ENCODE peak calls at places on chromosomes 2 and 18, in ten cellular contexts. T is PC-9; B is CD4-positive, alpha-beta memory T cell; K is trophoblast cell; X is heart left ventricle; Y is lower lobe of right lung; W is neural progenitor cell; M is CD8-positive, alpha-beta memory T cell; C is MM.1S; P is uterus. R is an unnamed sample.

GRCh38 chr18:13612111-13612997 is 114.0 kb downstream of the FAM210A start:
- DNase-seq in T (no peak), B (peak; percentile 64), K (no peak), X (no peak), Y (no peak), W (no peak), M (peak; percentile 94), C (peak; percentile 96), P (no peak), R (no peak)

GRCh38 chr2:176398783-176399182 is 129.5 kb downstream of the MTX2 start:
- DNase-seq in T (peak; percentile 9), B (no peak), K (no peak), X (no peak), Y (no peak), W (no peak), M (no peak), C (no peak), P (no peak), R (no peak)

GRCh38 chr18:79384834-79385233 is 10.9 kb upstream of the NFATC1 start:
- DNase-seq in T (no peak), B (no peak), K (no peak), X (peak; percentile 43), Y (no peak), W (no peak), M (no peak), C (no peak), P (no peak), R (no peak)

GRCh38 chr2:197011033-197011432 is 84.5 kb upstream of the PGAP1 start:
- DNase-seq in T (no peak), B (no peak), K (no peak), X (no peak), Y (no peak), W (no peak), M (no peak), C (no peak), P (no peak), R (no peak)

GRCh38 chr18:27966872-27967271 is 210.1 kb downstream of the CDH2 start:
- DNase-seq in T (no peak), B (no peak), K (no peak), X (no peak), Y (no peak), W (no peak), M (no peak), C (no peak), P (no peak), R (no peak)

GRCh38 chr2:85682378-85682777 is 11.8 kb upstream of the GNLY start:
- DNase-seq in T (no peak), B (no peak), K (no peak), X (no peak), Y (no peak), W (no peak), M (no peak), C (no peak), P (no peak), R (no peak)

GRCh38 chr18:34821669-34822210 is 111.6 kb downstream of the DTNA start:
- DNase-seq in T (no peak), B (no peak), K (no peak), X (no peak), Y (no peak), W (no peak), M (no peak), C (no peak), P (no peak), R (no peak)

GRCh38 chr18:9065864-9066263 is 36.6 kb upstream of the NDUFV2 start:
- DNase-seq in T (no peak), B (no peak), K (no peak), X (no peak), Y (no peak), W (no peak), M (no peak), C (peak; percentile 65), P (no peak), R (no peak)

GRCh38 chr18:9673296-9674251 is 34.5 kb upstream of the RAB31 start:
- DNase-seq in T (peak; percentile 100), B (peak; percentile 31), K (peak; percentile 90), X (no peak), Y (peak; percentile 75), W (peak; percentile 44), M (no peak), C (peak; percentile 82), P (no peak), R (no peak)

GRCh38 chr2:112074506-112074905 is 19.4 kb downstream of the TMEM87B start:
- DNase-seq in T (no peak), B (no peak), K (peak; percentile 4), X (no peak), Y (no peak), W (no peak), M (no peak), C (no peak), P (no peak), R (no peak)

GRCh38 chr2:46876741-46877384 is 38.7 kb downstream of the MCFD2 start:
- DNase-seq in T (peak; percentile 75), B (no peak), K (peak; percentile 79), X (no peak), Y (no peak), W (peak; percentile 14), M (no peak), C (peak; percentile 46), P (peak; percentile 24), R (no peak)

GRCh38 chr2:239178484-239178883 is 222.3 kb downstream of the HDAC4 start:
- DNase-seq in T (no peak), B (no peak), K (no peak), X (no peak), Y (no peak), W (no peak), M (no peak), C (no peak), P (peak; percentile 5), R (peak; percentile 25)

GRCh38 chr2:239179851-239180371 is 220.9 kb downstream of the HDAC4 start:
- DNase-seq in T (no peak), B (no peak), K (no peak), X (peak; percentile 48), Y (no peak), W (no peak), M (no peak), C (no peak), P (no peak), R (peak; percentile 46)

GRCh38 chr2:239177325-239177724 is 223.5 kb downstream of the HDAC4 start:
- DNase-seq in T (no peak), B (no peak), K (no peak), X (no peak), Y (no peak), W (no peak), M (no peak), C (no peak), P (peak; percentile 3), R (no peak)

GRCh38 chr2:239178954-239179353 is 221.9 kb downstream of the HDAC4 start:
- DNase-seq in T (no peak), B (no peak), K (no peak), X (peak; percentile 49), Y (no peak), W (no peak), M (no peak), C (no peak), P (peak; percentile 10), R (peak; percentile 51)

DNA sequence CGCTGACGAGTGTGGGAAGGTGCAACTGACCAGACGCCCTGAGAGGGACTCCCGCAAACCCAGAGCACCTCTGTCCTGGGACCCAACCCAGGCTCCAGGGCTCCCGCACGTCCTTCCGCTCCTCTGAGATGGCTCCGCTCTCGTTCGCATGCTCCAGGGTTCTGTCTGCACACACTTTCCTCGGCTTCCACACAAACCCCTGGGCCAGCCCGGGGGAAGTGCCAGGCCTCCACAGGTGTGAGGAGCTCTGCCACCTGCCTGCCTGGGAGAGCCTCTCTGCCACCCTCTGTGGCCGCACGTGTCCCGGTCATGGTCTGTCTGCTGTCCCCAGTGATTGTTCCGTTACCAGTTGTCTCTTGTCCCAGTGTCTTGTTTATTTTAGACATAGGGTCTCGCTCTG is 222.9 kb downstream of the HDAC4 start:
- DNase-seq in T (no peak), B (no peak), K (no peak), X (peak; percentile 55), Y (no peak), W (no peak), M (no peak), C (no peak), P (peak; percentile 11), R (peak; percentile 55)
- H3K9me3 ChIP-seq in T (no peaks in the 10 kb centered on the region), B (peaks cover 21% of the 10 kb centered on the region), K (peaks cover 12% of the 10 kb centered on the region), X (no peaks in the 10 kb centered on the region), Y (peaks cover 9% of the 10 kb centered on the region), W (no peaks in the 10 kb centered on the region), M (peaks cover 9% of the 10 kb centered on the region), C (no peaks in the 10 kb centered on the region), P (no peaks in the 10 kb centered on the region), R (peaks cover 8% of the 10 kb centered on the region)

GRCh38 chr2:172088245-172089004 is 3.1 kb downstream of the DLX1 start:
- DNase-seq in T (no peak), B (peak; percentile 6), K (no peak), X (no peak), Y (peak; percentile 39), W (peak; percentile 67), M (no peak), C (no peak), P (no peak), R (no peak)
- H3K4me3 ChIP-seq in T (no peak overlapping the region), B (no peak overlapping the region), K (peak overlapping the region; percentile 16), X (no peak overlapping the region), Y (no peak overlapping the region), W (no peak overlapping the region), M (no peak overlapping the region), C (no peak overlapping the region), P (no peak overlapping the region), R (no peak overlapping the region)

DNA sequence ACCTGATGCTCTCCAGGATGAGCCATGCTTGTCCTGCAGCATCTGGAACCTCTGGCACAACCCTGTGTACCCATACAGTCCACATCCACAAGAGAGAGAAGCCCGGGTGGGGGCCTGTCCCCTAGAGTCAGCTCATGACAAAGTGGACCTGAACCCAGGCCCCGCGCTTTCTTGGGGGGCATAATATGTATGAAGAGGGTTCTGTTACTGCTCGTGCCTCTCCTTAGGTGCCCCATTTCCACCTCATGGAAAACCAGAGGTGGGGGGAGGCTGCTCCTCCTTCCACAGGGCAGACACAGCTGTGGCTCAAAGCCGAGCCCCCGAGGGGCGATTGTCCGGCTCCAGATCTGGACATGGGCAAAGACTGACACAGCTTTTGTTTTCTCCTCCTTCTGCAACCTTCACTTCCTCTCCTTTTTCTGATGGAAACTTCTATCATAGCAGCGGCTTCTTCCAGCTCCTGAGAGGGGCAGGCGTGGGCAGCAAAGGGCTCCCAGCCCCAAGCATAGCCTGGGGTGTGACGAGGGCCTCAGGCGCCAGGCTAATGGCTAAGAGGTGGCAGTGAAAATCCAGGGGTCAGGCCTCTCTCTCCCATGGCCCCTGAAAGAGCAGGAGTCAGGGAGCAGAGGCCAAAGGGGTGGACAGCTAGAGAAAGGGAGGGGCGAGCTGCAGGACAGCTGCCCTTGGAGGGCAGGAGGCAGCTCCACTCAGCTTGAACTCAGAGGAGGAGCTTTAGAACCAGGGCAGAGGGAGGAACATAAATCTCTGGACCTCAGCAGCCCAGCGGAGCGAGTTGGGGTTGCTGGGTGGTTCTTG is 155.5 kb downstream of the ZFP36L2 start:
- DNase-seq in T (peak; percentile 67), B (no peak), K (no peak), X (no peak), Y (no peak), W (peak; percentile 40), M (no peak), C (no peak), P (peak; percentile 42), R (no peak)
- H3K9me3 ChIP-seq in T (no peaks in the 10 kb centered on the region), B (no peaks in the 10 kb centered on the region), K (no peaks in the 10 kb centered on the region), X (no peaks in the 10 kb centered on the region), Y (no peaks in the 10 kb centered on the region), W (no peaks in the 10 kb centered on the region), M (no peaks in the 10 kb centered on the region), C (no peaks in the 10 kb centered on the region), P (no peaks in the 10 kb centered on the region), R (no peaks in the 10 kb centered on the region)

DNA sequence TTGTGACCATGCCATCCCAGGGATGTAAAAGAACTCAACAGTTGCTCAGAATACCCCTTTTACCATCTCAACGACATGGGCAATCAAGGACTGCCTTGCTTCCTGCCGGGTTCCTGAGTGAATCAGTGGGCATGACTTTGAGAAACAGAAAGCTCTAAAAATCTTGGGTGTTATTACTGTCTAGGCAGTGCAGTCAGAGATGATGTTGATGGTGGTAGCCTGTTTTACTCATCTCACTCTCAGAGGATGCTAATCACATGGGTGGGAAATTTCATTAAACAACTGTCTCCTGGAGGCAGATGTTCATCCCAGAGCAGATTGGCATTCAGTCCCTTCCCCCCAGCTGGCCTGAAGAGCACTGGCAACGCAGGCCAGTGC is 161.5 kb downstream of the BCL11A start:
- DNase-seq in T (no peak), B (no peak), K (no peak), X (no peak), Y (no peak), W (no peak), M (no peak), C (no peak), P (no peak), R (no peak)
- H3K4me3 ChIP-seq in T (no peak overlapping the region), B (no peak overlapping the region), K (no peak overlapping the region), X (no peak overlapping the region), Y (no peak overlapping the region), W (no peak overlapping the region), M (no peak overlapping the region), C (no peak overlapping the region), P (no peak overlapping the region), R (no peak overlapping the region)

R was measured in upper lobe of right lung.